ENCODE peak calls at places on chromosome 2, in nine cellular contexts. E is H1, O is GM23338, V is stomach, G is breast epithelium, T is HCT116, H is prostate gland, M is K562, J is transverse colon. W is an unnamed sample.

GRCh38 chr2:197251576-197251975 is 59.0 kb downstream of the ANKRD44 start:
- DNase-seq in T (no peak), E (no peak), G (no peak), M (no peak), O (no peak), J (no peak), H (no peak), V (no peak), W (no peak)

GRCh38 chr2:176079285-176079830 is 4.4 kb downstream of the EVX2 start:
- DNase-seq in O (peak; percentile 70), G (no peak), M (peak; percentile 27), T (no peak), E (peak; percentile 63), V (no peak), J (no peak), H (no peak), W (no peak)

GRCh38 chr2:160371251-160372009 is 122.2 kb downstream of the RBMS1 start:
- DNase-seq in M (no peak), G (no peak), V (no peak), E (no peak), J (no peak), T (no peak), H (no peak), O (no peak), W (no peak)

GRCh38 chr2:99448556-99448955 is 41.3 kb downstream of the REV1 start:
- DNase-seq in V (no peak), O (no peak), G (no peak), E (no peak), T (no peak), H (no peak), J (no peak), M (no peak), W (no peak)

GRCh38 chr2:233761040-233761769 is 1.1 kb downstream of the UGT1A1 start:
- DNase-seq in E (no peak), T (no peak), G (no peak), O (no peak), H (no peak), V (no peak), M (no peak), J (no peak), W (no peak)

GRCh38 chr2:127398239-127398590 is 10.4 kb upstream of the MAP3K2 start:
- DNase-seq in G (peak; percentile 76), E (no peak), T (peak; percentile 81), O (no peak), H (peak; percentile 39), M (peak; percentile 93), V (peak; percentile 85), J (peak; percentile 88), W (peak; percentile 90)

GRCh38 chr2:128645631-128646030 is 327.0 kb upstream of the HS6ST1 start:
- DNase-seq in H (no peak), E (peak; percentile 50), G (peak; percentile 2), V (peak; percentile 19), M (no peak), J (no peak), O (peak; percentile 11), T (no peak), W (no peak)

GRCh38 chr2:173545364-173545734 is 190.7 kb downstream of the CDCA7 start:
- DNase-seq in H (no peak), T (no peak), J (no peak), G (no peak), M (no peak), E (no peak), O (no peak), V (no peak), W (no peak)

GRCh38 chr2:36355157-36355889 is at the start of gene CRIM1:
- DNase-seq in T (peak; percentile 68), H (peak; percentile 92), E (peak; percentile 84), O (peak; percentile 88), J (peak; percentile 92), M (peak; percentile 3), V (peak; percentile 81), G (peak; percentile 83), W (no peak)

GRCh38 chr2:105744909-105745853 is at the start of gene NCK2:
- DNase-seq in E (peak; percentile 68), V (peak; percentile 34), T (no peak), M (peak; percentile 24), J (peak; percentile 41), O (peak; percentile 53), H (peak; percentile 11), G (no peak), W (no peak)

GRCh38 chr2:231213931-231214642 is 15.7 kb downstream of the ARMC9 start:
- DNase-seq in T (no peak), M (no peak), H (no peak), O (no peak), V (no peak), E (no peak), G (no peak), J (no peak), W (no peak)

GRCh38 chr2:100283724-100284501 is 38.4 kb downstream of the LONRF2 start:
- DNase-seq in V (no peak), T (peak; percentile 66), M (peak; percentile 78), E (no peak), G (no peak), H (no peak), O (no peak), J (no peak), W (no peak)

GRCh38 chr2:129877795-129878775 is 101.4 kb upstream of the RAB6C start:
- DNase-seq in J (no peak), O (peak; percentile 69), H (no peak), G (peak; percentile 40), M (peak; percentile 7), E (peak; percentile 59), T (no peak), V (peak; percentile 25), W (peak; percentile 90)

GRCh38 chr2:234952270-234953115 is 676 bp downstream of the SH3BP4 start:
- DNase-seq in M (no peak), V (peak; percentile 53), J (peak; percentile 39), T (no peak), O (peak; percentile 53), H (no peak), G (no peak), E (peak; percentile 63), W (no peak)

GRCh38 chr2:121605820-121606733 is 43.2 kb downstream of the CLASP1 start:
- DNase-seq in E (no peak), V (no peak), H (no peak), O (peak; percentile 17), T (no peak), J (no peak), G (no peak), M (no peak), W (no peak)

GRCh38 chr2:68151037-68151436 is 6.7 kb upstream of the PNO1 start:
- DNase-seq in G (no peak), T (no peak), J (no peak), E (no peak), M (no peak), H (no peak), V (no peak), O (no peak), W (no peak)

GRCh38 chr2:72712304-72712703 is 113.5 kb downstream of the EXOC6B start:
- DNase-seq in O (no peak), M (no peak), V (no peak), G (no peak), T (no peak), J (no peak), E (no peak), H (no peak), W (no peak)

GRCh38 chr2:106138904-106139574 is 55.1 kb downstream of the UXS1 start:
- DNase-seq in O (no peak), E (no peak), J (no peak), M (no peak), T (no peak), G (no peak), V (no peak), H (no peak), W (no peak)

GRCh38 chr2:187404431-187405110 is 43.5 kb downstream of the CALCRL start:
- DNase-seq in T (no peak), O (peak; percentile 36), G (no peak), M (no peak), H (no peak), V (no peak), E (no peak), J (no peak), W (no peak)

GRCh38 chr2:128279786-128280701 is 38.6 kb downstream of the HS6ST1 start:
- DNase-seq in H (no peak), O (no peak), T (no peak), M (no peak), J (peak; percentile 8), E (no peak), G (no peak), V (no peak), W (no peak)

GRCh38 chr2:204722207-204722606 is 176.9 kb downstream of the PARD3B start:
- DNase-seq in H (no peak), M (no peak), T (no peak), G (no peak), O (no peak), V (no peak), E (no peak), J (no peak), W (no peak)
- TF ChIP-seq POLR2AphosphoS5 in H (no peak), M (no peak), T (no peak), G (no peak), O (no peak), V (no peak), E (no peak), J (no peak), W (no peak)

GRCh38 chr2:12723741-12724463 is 7.2 kb downstream of the TRIB2 start:
- DNase-seq in M (no peak), H (no peak), E (no peak), J (no peak), G (no peak), T (no peak), V (no peak), O (no peak), W (no peak)
- H3K4me3 ChIP-seq in M (no peak overlapping the region), H (no peak overlapping the region), E (no peak overlapping the region), J (no peak overlapping the region), G (peak overlapping the region; percentile 84), T (no peak overlapping the region), V (no peak overlapping the region), O (no peak overlapping the region), W (no peak overlapping the region)

GRCh38 chr2:65430515-65431416 is 1.6 kb downstream of the SPRED2 start:
- DNase-seq in T (peak; percentile 75), E (peak; percentile 59), O (peak; percentile 56), G (peak; percentile 63), M (peak; percentile 79), V (peak; percentile 62), H (peak; percentile 77), J (peak; percentile 68), W (peak; percentile 72)
- TF ChIP-seq POLR2AphosphoS5 in T (peak; percentile 55), E (no peak), O (no peak), G (peak; percentile 32), M (peak; percentile 17), V (peak; percentile 22), H (peak; percentile 81), J (no peak), W (peak; percentile 51)

DNA sequence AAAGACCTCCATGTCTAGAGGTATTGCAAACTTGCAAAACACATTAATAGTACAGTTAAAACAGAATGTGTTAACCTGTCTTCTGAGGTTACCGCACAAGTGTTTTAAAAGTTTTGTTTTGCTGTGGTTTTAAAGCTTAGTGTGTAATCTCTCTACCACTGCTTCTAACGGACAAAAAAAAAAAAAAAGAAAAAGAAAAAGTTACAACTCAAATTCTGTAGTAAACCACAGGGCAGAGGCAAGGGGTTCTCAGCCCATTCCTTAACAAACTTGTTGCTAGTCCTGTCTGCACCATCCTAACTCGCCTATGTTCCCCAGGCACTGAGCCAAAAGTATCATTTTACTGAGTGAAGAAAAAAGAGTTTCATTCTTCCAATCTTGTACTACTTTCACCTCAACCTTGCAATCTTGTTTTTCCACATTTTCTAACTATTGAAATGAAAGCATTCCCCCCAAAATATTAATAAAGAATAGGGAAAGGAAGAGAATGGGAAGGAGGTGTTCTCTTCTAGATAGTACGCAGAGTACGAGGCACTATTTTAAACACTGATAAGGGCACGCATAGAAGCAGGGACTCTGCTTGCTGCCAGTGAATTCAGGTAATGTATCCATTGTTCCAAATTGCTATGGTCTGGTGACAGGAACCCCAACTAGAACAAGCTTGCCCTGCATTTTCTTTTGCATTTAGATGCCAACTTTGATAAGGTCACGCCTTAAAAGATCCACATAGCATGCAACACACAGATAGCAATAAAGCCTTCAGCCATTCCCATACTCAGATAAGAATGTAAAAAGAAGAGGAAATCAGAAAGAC is 47.1 kb downstream of the IKZF2 start:
- DNase-seq in V (no peak), O (no peak), T (no peak), M (no peak), E (no peak), G (no peak), H (peak; percentile 60), J (no peak), W (no peak)
- H3K4me3 ChIP-seq in V (no peak overlapping the region), O (no peak overlapping the region), T (no peak overlapping the region), M (no peak overlapping the region), E (no peak overlapping the region), G (no peak overlapping the region), H (no peak overlapping the region), J (no peak overlapping the region), W (no peak overlapping the region)

W was measured in vagina.